ENCODE peak calls at places on chromosomes 6 and 20, in five cellular contexts. M is SK-N-SH; G is CD4-positive, CD25-positive, alpha-beta regulatory T cell; B is neural progenitor cell; F is hepatocyte. D is an unnamed sample.
A peak's percentile ranks its signal among the peaks of the same experiment; 100 is the strongest.

GRCh38 chr6:166760288-166760687 is 133.2 kb upstream of the RPS6KA2 start:
- DNase-seq in F (no peak), B (no peak), G (no peak), M (no peak), D (no peak)

GRCh38 chr20:12316794-12317193 is 399.1 kb downstream of the BTBD3 start:
- DNase-seq in M (no peak), B (no peak), F (no peak), G (no peak), D (no peak)

GRCh38 chr20:41330343-41330720 is 10.3 kb upstream of the LPIN3 start:
- DNase-seq in B (no peak), G (no peak), F (no peak), M (no peak), D (no peak)

GRCh38 chr6:166597711-166598440 is 11.4 kb upstream of the RAMACL start:
- DNase-seq in F (no peak), G (no peak), M (no peak), B (peak; percentile 71), D (no peak)

GRCh38 chr20:59153832-59154231 is 9.8 kb upstream of the ZNF831 start:
- DNase-seq in G (no peak), F (no peak), M (no peak), B (no peak), D (peak; percentile 19)

GRCh38 chr6:140462495-140463311 is 1088.3 kb upstream of the CITED2 start:
- DNase-seq in G (no peak), F (peak; percentile 48), M (no peak), B (no peak), D (no peak)

GRCh38 chr6:138844203-138844602 is 48.3 kb downstream of the ECT2L start:
- DNase-seq in G (no peak), M (no peak), B (peak; percentile 70), F (peak; percentile 21), D (no peak)

GRCh38 chr20:34403063-34403827 is 40.2 kb downstream of the ITCH start:
- DNase-seq in M (no peak), F (no peak), G (no peak), B (no peak), D (no peak)

GRCh38 chr20:45153756-45154155 is 20.9 kb upstream of the PI3 start:
- DNase-seq in B (no peak), F (no peak), G (no peak), M (no peak), D (no peak)

GRCh38 chr6:36284359-36284758 is 14.5 kb downstream of the PNPLA1 start:
- DNase-seq in M (no peak), F (no peak), B (no peak), G (no peak), D (no peak)

GRCh38 chr6:145071836-145072235 is 663.5 kb downstream of the EPM2A start:
- DNase-seq in B (no peak), F (no peak), G (no peak), M (no peak), D (no peak)

GRCh38 chr6:17630511-17631073 is 30.5 kb downstream of the FAM8A1 start:
- DNase-seq in B (no peak), M (no peak), F (peak; percentile 5), G (no peak), D (no peak)

GRCh38 chr6:11711644-11711993 is 67.0 kb downstream of the ADTRP start:
- DNase-seq in B (no peak), F (no peak), M (no peak), G (no peak), D (no peak)

GRCh38 chr6:41200296-41200900 is 551 bp downstream of the TREML2 start:
- DNase-seq in F (no peak), M (no peak), B (no peak), G (peak; percentile 15), D (peak; percentile 73)

GRCh38 chr6:21707527-21707926 is 114.0 kb downstream of the SOX4 start:
- DNase-seq in G (no peak), F (no peak), B (no peak), M (no peak), D (no peak)

GRCh38 chr20:58192065-58192464 is 36.4 kb downstream of the ANKRD60 start:
- DNase-seq in M (no peak), B (no peak), G (no peak), F (no peak), D (no peak)

DNA sequence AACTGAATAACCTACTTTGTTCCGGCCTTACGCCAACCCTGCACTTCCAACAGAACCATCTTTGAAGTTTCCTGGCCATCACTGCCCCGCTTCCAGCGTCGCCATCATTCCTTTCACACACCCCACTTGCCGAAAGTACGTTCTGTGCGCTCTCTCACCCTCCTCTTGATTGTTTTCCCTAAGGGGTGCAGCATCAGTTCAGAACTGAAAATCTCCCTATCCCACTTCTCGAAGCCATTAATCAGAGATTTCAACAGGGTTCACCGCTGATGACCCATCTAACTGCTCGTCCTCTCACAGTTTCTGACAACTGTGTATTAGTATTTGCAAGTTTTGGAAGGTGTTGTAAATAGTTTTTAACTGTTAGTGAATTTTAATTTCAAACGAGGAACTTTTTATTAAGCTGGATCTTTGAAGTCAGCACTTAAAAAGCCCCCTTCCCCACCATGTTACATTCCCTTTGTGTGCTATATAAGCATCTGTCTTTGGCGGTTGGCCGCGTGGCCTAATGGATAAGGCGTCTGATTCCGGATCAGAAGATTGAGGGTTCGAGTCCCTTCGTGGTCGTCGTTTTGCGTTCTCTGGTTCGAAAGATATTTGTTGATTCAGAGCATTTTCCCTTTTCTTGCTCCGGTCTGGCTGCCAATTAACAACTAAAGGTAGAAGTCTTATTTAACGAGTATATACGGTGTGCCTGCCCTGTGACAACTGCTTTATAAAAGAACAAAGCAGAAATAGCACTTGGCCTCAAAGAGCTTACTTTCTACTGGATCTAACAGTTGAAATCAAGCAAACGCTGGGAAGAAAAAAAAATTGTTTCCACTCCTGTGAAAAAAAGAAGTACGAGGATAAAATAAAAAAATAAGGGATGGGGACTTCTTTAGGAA is 42.6 kb downstream of the TRIM27 start:
- DNase-seq in B (peak; percentile 78), F (peak; percentile 82), G (peak; percentile 15), M (peak; percentile 66), D (peak; percentile 72)
- H3K4me3 ChIP-seq in B (peak overlapping the region; percentile 72), F (peak overlapping the region; percentile 37), G (peak overlapping the region; percentile 58), M (peak overlapping the region; percentile 62), D (peak overlapping the region; percentile 50)

GRCh38 chr6:53529324-53530036 is 15.4 kb downstream of the GCLC start:
- DNase-seq in F (no peak), B (peak; percentile 26), M (no peak), G (no peak), D (no peak)

GRCh38 chr6:53532942-53533341 is 12.0 kb downstream of the GCLC start:
- DNase-seq in G (no peak), B (no peak), F (no peak), M (no peak), D (no peak)

GRCh38 chr6:53530780-53531386 is 14.0 kb downstream of the GCLC start:
- DNase-seq in F (no peak), G (no peak), B (no peak), M (no peak), D (no peak)

GRCh38 chr6:53530346-53530745 is 14.6 kb downstream of the GCLC start:
- DNase-seq in G (no peak), M (no peak), B (peak; percentile 42), F (peak; percentile 19), D (no peak)

GRCh38 chr6:53532061-53532797 is 12.7 kb downstream of the GCLC start:
- DNase-seq in F (no peak), G (no peak), B (no peak), M (no peak), D (no peak)
- H3K27ac ChIP-seq in F (no peak overlapping the region), G (no peak overlapping the region), B (no peak overlapping the region), M (no peak overlapping the region), D (no peak overlapping the region)

GRCh38 chr6:130969807-130970491 is 93.1 kb downstream of the EPB41L2 start:
- DNase-seq in M (no peak), B (peak; percentile 7), F (no peak), G (no peak), D (no peak)
- H3K4me3 ChIP-seq in M (no peak overlapping the region), B (no peak overlapping the region), F (no peak overlapping the region), G (no peak overlapping the region), D (no peak overlapping the region)

GRCh38 chr20:62372042-62372993 is 5.2 kb upstream of the LAMA5 start:
- DNase-seq in G (no peak), M (no peak), F (no peak), B (no peak), D (no peak)
- H3K27ac ChIP-seq in G (no peak overlapping the region), M (no peak overlapping the region), F (no peak overlapping the region), B (no peak overlapping the region), D (no peak overlapping the region)

GRCh38 chr20:4229415-4229814 is 214.1 kb upstream of the RNF24 start:
- DNase-seq in M (no peak), B (no peak), F (no peak), G (no peak), D (no peak)
- H3K4me3 ChIP-seq in M (no peak overlapping the region), B (no peak overlapping the region), F (no peak overlapping the region), G (no peak overlapping the region), D (no peak overlapping the region)

GRCh38 chr6:15395087-15395486 is 149.2 kb downstream of the JARID2 start:
- DNase-seq in F (no peak), B (no peak), G (no peak), M (no peak), D (no peak)

GRCh38 chr6:15398657-15399287 is 152.9 kb downstream of the JARID2 start:
- DNase-seq in B (no peak), G (no peak), F (no peak), M (no peak), D (no peak)

GRCh38 chr6:15399651-15400470 is 154.0 kb downstream of the JARID2 start:
- DNase-seq in M (peak; percentile 89), G (no peak), B (peak; percentile 55), F (peak; percentile 75), D (no peak)

GRCh38 chr6:15393605-15394004 is 147.7 kb downstream of the JARID2 start:
- DNase-seq in F (no peak), B (no peak), M (no peak), G (no peak), D (no peak)

DNA sequence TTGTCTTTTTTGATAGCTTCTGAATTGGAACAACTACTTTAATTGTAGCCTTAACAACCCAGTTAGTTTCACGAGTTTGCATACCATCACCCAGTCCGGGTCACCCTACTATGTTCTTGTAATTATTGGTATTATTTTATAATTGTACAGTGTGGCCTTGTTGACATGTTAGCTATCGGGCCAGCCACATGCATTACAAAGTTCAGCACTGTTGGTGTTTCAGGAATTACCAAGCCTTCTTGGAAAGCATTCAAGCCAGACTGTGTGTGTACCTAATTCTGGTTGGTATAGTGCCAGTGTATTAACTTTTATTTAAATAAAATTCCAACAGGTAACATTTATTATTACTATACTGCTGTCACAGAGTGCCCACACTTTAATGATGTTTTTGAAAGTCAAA is 150.9 kb downstream of the JARID2 start:
- DNase-seq in B (no peak), G (no peak), F (no peak), M (no peak), D (no peak)
- H3K27ac ChIP-seq in B (no peak overlapping the region), G (no peak overlapping the region), F (no peak overlapping the region), M (no peak overlapping the region), D (no peak overlapping the region)

GRCh38 chr20:47727909-47728361 is 57.3 kb downstream of the SULF2 start:
- DNase-seq in F (no peak), G (no peak), M (no peak), B (no peak), D (no peak)
- H3K4me3 ChIP-seq in F (no peak overlapping the region), G (peak overlapping the region; percentile 64), M (no peak overlapping the region), B (no peak overlapping the region), D (peak overlapping the region; percentile 53)

DNA sequence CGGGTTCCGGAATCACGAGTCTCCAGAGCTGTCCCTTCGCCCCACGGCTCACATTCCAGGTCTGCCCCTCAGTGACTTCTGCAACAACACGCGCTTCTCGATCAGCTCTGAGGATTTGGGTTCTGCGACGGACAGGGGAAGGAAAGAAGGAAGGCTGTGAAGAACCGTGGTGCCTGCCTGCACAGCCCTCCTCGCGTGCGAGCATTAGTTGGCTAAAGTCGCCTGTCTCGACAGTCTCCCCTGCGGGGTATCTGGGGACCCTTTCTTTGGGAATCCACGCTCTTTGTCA is 23.1 kb downstream of the VPS52 start:
- DNase-seq in G (no peak), B (peak; percentile 41), F (no peak), M (no peak), D (no peak)
- H3K27ac ChIP-seq in G (peak overlapping the region; percentile 97), B (no peak overlapping the region), F (peak overlapping the region; percentile 44), M (peak overlapping the region; percentile 96), D (peak overlapping the region; percentile 68)

D was measured in OCI-LY7.